ENCODE peak calls at places on chromosome 4, in eight cellular contexts. X, O, T, B, P, F, U and E are unnamed samples.

GRCh38 chr4:3330682-3331081 is 37.9 kb downstream of the RGS12 start:
- DNase-seq in T (no peak), B (no peak), O (peak), F (peak), U (no peak), P (no peak), X (no peak), E (no peak)

GRCh38 chr4:7336067-7336569 is 98.6 kb downstream of the PSAPL1 start:
- DNase-seq in F (no peak), P (no peak), T (no peak), O (no peak), X (no peak), B (no peak), U (no peak), E (no peak)

GRCh38 chr4:1752284-1753041 is 31.1 kb downstream of the TACC3 start:
- DNase-seq in B (no peak), X (no peak), U (no peak), P (no peak), F (peak), T (peak), O (peak), E (no peak)

GRCh38 chr4:52407545-52407944 is 251.6 kb downstream of the USP46 start:
- DNase-seq in T (peak), B (no peak), O (no peak), F (no peak), P (no peak), X (no peak), U (no peak), E (no peak)

GRCh38 chr4:138235419-138235952 is 6.7 kb downstream of the SLC7A11 start:
- DNase-seq in F (peak), T (peak), B (no peak), O (no peak), X (no peak), U (no peak), P (peak), E (no peak)

GRCh38 chr4:102598102-102598758 is 97.1 kb downstream of the NFKB1 start:
- DNase-seq in F (no peak), T (no peak), P (no peak), B (no peak), U (no peak), X (no peak), O (no peak), E (no peak)

GRCh38 chr4:183411291-183411861 is 33.1 kb upstream of the CDKN2AIP start:
- DNase-seq in F (no peak), X (no peak), O (no peak), T (no peak), B (no peak), P (peak), U (no peak), E (no peak)

GRCh38 chr4:158161561-158162354 is 11.1 kb downstream of the GASK1B start:
- DNase-seq in P (peak), F (no peak), U (peak), X (peak), T (peak), O (no peak), B (peak), E (no peak)

GRCh38 chr4:105112274-105112673 is 34.4 kb upstream of the TET2 start:
- DNase-seq in T (no peak), X (no peak), B (no peak), F (no peak), P (no peak), U (no peak), O (no peak), E (no peak)

GRCh38 chr4:86935833-86936721 is 1.3 kb downstream of the AFF1 start:
- DNase-seq in T (peak), P (no peak), X (peak), O (peak), B (peak), F (peak), U (peak), E (peak)

GRCh38 chr4:132504438-132504837 is 644.7 kb upstream of the PCDH10 start:
- DNase-seq in O (no peak), T (no peak), B (no peak), F (no peak), X (no peak), P (peak), U (no peak), E (no peak)

GRCh38 chr4:153294631-153295030 is 49.9 kb upstream of the MND1 start:
- DNase-seq in B (no peak), P (no peak), F (no peak), U (no peak), T (no peak), O (no peak), X (no peak), E (no peak)

GRCh38 chr4:153292897-153293674 is 51.4 kb upstream of the MND1 start:
- DNase-seq in P (no peak), F (no peak), X (no peak), B (no peak), U (no peak), O (no peak), T (no peak), E (no peak)

GRCh38 chr4:153293675-153294057 is 50.8 kb upstream of the MND1 start:
- DNase-seq in T (no peak), O (no peak), B (no peak), P (no peak), X (no peak), U (no peak), F (no peak), E (no peak)

GRCh38 chr4:153291562-153291961 is 52.9 kb upstream of the MND1 start:
- DNase-seq in B (no peak), X (no peak), P (no peak), O (no peak), F (no peak), U (no peak), T (no peak), E (no peak)

DNA sequence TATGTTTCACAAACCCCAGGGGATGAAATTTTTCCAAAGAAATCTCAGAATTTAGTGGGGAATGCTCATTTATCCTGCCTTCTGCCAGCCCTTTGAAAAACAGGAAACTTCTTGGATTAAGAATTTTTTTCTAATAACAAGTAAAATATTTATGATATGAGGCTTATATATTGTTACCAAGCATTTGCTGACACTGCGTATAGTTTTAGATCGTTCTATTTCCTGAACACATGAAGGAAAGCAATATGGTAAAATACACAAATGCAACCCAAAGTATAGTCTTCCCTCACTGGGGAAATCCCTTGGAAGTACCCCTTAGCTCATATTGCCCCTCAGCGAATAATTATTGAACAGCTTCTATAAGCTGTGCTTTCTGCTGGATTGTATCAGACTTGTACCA is 54.4 kb upstream of the MND1 start:
- DNase-seq in F (no peak), O (no peak), P (no peak), T (no peak), B (no peak), U (no peak), X (no peak), E (no peak)
- H3K4me3 ChIP-seq in F (no peak), O (no peak), P (no peak), T (no peak), B (no peak), U (no peak), X (no peak), E (no peak)

GRCh38 chr4:112423591-112423990 is 92.4 kb downstream of the NEUROG2 start:
- DNase-seq in X (no peak), O (no peak), B (no peak), P (no peak), U (no peak), T (peak), F (no peak), E (no peak)

GRCh38 chr4:112421911-112422310 is 94.1 kb downstream of the NEUROG2 start:
- DNase-seq in X (no peak), P (no peak), F (no peak), B (no peak), O (no peak), U (no peak), T (no peak), E (no peak)

GRCh38 chr4:112422644-112423043 is 93.3 kb downstream of the NEUROG2 start:
- DNase-seq in U (no peak), T (no peak), B (no peak), X (no peak), F (no peak), P (no peak), O (no peak), E (no peak)

GRCh38 chr4:112426416-112426815 is 89.6 kb downstream of the NEUROG2 start:
- DNase-seq in U (no peak), O (no peak), B (no peak), X (no peak), P (no peak), T (no peak), F (no peak), E (no peak)

DNA sequence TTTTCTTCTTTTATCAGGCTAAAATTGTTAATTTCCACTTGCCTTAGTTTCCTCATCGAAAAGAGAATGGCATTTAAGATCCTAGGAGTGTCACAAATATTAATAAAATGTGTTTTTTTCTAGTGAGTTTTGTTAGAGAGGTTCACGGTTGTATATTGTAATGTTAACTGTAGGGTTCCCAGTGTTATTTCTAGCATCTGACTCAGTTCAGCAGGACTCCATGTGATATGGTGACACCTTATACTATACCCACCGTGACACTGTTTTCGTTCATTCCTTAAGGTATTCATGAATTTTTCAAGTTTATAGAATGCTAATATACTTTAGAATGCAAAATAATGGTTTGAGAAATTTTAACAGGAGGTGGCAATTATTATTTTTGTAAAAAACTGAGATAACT is 90.2 kb downstream of the NEUROG2 start:
- DNase-seq in X (no peak), F (no peak), B (no peak), T (no peak), P (no peak), U (no peak), O (no peak), E (no peak)
- H3K4me3 ChIP-seq in X (no peak), F (no peak), B (no peak), T (no peak), P (no peak), U (no peak), O (no peak), E (no peak)

GRCh38 chr4:139734201-139734874 is 68.7 kb downstream of the MGST2 start:
- DNase-seq in X (no peak), U (peak), F (peak), O (no peak), T (peak), B (no peak), P (no peak), E (no peak)
- H3K4me3 ChIP-seq in X (peak), U (peak), F (peak), O (peak), T (peak), B (peak), P (peak), E (peak)

GRCh38 chr4:576991-577498 is 950 bp upstream of the TMEM271 start:
- DNase-seq in F (no peak), O (no peak), U (peak), T (no peak), B (no peak), P (no peak), X (peak), E (no peak)

GRCh38 chr4:579543-580175 is 3.6 kb upstream of the TMEM271 start:
- DNase-seq in B (no peak), P (no peak), X (peak), T (no peak), F (peak), U (no peak), O (no peak), E (no peak)

GRCh38 chr4:577499-578450 is 1.7 kb upstream of the TMEM271 start:
- DNase-seq in U (peak), P (peak), O (no peak), B (no peak), X (no peak), T (peak), F (peak), E (no peak)

GRCh38 chr4:576245-576821 is at the start of gene TMEM271:
- DNase-seq in F (peak), X (peak), B (no peak), P (no peak), O (no peak), U (peak), T (no peak), E (no peak)

DNA sequence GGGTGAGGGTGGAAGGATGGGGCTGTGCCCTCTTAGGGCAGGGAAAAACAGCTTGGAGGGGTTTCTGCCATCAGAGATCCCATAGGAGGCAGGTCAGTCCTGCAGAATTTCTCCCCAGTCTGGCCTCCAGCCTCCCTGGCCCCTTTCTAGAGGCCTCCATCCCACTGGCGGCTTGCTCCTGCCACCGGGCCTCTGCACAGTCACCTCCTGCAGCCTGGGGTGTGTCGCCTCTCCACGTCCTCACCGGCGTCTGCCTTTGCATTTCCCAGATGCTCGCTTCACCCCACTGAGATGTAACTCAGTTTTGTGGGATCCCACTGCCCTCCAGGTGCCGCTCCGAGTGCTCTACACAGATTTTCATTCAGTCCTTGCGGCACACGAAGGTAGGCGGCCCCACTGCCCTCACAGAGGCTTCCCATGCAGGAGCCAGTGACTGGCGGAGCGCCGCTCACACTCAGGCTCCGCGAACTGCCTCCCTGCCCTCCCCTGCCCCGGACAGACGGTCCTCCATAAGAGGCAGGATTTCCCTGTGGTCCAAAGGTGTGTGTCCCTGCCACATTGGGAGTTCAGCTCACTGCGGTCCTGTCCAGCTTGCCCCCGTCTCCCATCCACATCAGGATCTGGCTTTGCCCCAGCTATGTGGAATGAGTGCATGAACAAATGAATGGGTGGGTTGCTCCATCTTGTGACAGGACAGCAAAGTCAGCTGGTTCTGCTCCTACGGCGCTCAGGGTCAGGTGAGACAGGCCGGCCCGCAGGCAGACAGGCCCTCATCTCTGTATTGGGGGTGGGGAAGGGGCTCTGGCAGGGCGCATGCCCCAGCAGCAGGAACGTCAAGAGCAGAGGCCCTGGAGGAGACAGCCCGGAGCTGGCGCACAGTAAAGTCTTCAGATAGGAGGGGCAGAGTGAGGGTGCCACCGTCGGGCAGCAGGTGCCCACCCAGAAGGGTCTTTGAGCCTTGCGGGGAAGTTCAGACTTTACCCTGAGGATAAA is 2.7 kb upstream of the TMEM271 start:
- DNase-seq in U (no peak), X (no peak), T (no peak), O (no peak), B (no peak), F (no peak), P (no peak), E (no peak)
- H3K4me3 ChIP-seq in U (no peak), X (no peak), T (no peak), O (no peak), B (no peak), F (no peak), P (no peak), E (no peak)